ENCODE peak calls at places on chromosomes 5 and 9, in four cellular contexts. One of them, this sample, is unnamed. For H3K4me1, the result is how much of the 10 kb centered on the place peaks cover.

GRCh38 chr9:1009101-1009707 is 32.7 kb downstream of the DMRT3 start:
- DNase-seq in gastrocnemius medialis: peak
- DNase-seq in SJSA1: peak
- DNase-seq in heart left ventricle: peak
- DNase-seq in this sample: peak

GRCh38 chr9:98807070-98807810 is at the start of gene GALNT12:
- DNase-seq in gastrocnemius medialis: no peak
- DNase-seq in SJSA1: no peak
- DNase-seq in heart left ventricle: no peak
- DNase-seq in this sample: no peak

GRCh38 chr9:99748690-99749089 is 73.0 kb upstream of the NR4A3 start:
- DNase-seq in gastrocnemius medialis: no peak
- DNase-seq in SJSA1: no peak
- DNase-seq in heart left ventricle: no peak
- DNase-seq in this sample: no peak

GRCh38 chr9:6968271-6968670 is 210.5 kb downstream of the KDM4C start:
- DNase-seq in gastrocnemius medialis: no peak
- DNase-seq in SJSA1: no peak
- DNase-seq in heart left ventricle: no peak
- DNase-seq in this sample: no peak

GRCh38 chr5:9437741-9438240 is 108.1 kb downstream of the SEMA5A start:
- DNase-seq in gastrocnemius medialis: no peak
- DNase-seq in SJSA1: peak
- DNase-seq in heart left ventricle: no peak
- DNase-seq in this sample: no peak

GRCh38 chr5:1507457-1507856 is 16.3 kb downstream of the LPCAT1 start:
- DNase-seq in gastrocnemius medialis: no peak
- DNase-seq in SJSA1: no peak
- DNase-seq in heart left ventricle: no peak
- DNase-seq in this sample: peak

GRCh38 chr9:134208310-134208841 is 44.0 kb upstream of the RNU6ATAC start:
- DNase-seq in gastrocnemius medialis: peak
- DNase-seq in SJSA1: no peak
- DNase-seq in heart left ventricle: peak
- DNase-seq in this sample: peak

GRCh38 chr5:53386341-53386740 is 94.1 kb upstream of the FST start:
- DNase-seq in gastrocnemius medialis: no peak
- DNase-seq in SJSA1: no peak
- DNase-seq in heart left ventricle: no peak
- DNase-seq in this sample: no peak

GRCh38 chr5:96463106-96463505 is 30.1 kb upstream of the PCSK1 start:
- DNase-seq in gastrocnemius medialis: no peak
- DNase-seq in SJSA1: no peak
- DNase-seq in heart left ventricle: no peak
- DNase-seq in this sample: no peak

GRCh38 chr5:33628781-33629180 is 188.0 kb downstream of the TARS1 start:
- DNase-seq in gastrocnemius medialis: no peak
- DNase-seq in SJSA1: no peak
- DNase-seq in heart left ventricle: no peak
- DNase-seq in this sample: no peak

GRCh38 chr9:105911104-105911911 is 217.0 kb downstream of the TMEM38B start:
- DNase-seq in gastrocnemius medialis: no peak
- DNase-seq in SJSA1: peak
- DNase-seq in heart left ventricle: no peak
- DNase-seq in this sample: no peak

GRCh38 chr5:93578813-93579560 is 2.0 kb downstream of the NR2F1-AS1 start:
- DNase-seq in gastrocnemius medialis: no peak
- DNase-seq in SJSA1: peak
- DNase-seq in heart left ventricle: no peak
- DNase-seq in this sample: no peak
- H3K4me3 ChIP-seq in gastrocnemius medialis: peak
- H3K4me3 ChIP-seq in SJSA1: peak
- H3K4me3 ChIP-seq in heart left ventricle: peak
- H3K4me3 ChIP-seq in this sample: peak

DNA sequence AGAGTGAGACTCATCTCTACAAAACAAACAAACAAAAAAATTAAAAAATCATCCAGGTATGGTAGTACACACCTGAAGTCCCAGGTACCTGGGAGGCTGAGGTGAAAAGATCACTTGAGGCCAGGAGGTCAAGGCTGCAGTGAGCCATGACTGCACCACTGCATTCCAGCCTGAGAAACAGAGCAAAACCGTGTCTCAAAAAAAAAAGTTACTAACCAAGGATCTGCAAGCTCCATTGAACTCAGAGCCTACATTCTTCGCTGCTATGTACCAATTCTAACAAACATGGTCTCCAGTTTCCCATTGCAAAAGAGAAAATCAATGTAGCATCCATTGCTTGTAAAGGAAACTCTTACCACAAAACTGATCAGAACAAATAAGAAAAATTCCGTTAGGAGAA is 33.5 kb downstream of the MTMR12 start:
- DNase-seq in gastrocnemius medialis: no peak
- DNase-seq in SJSA1: no peak
- DNase-seq in heart left ventricle: no peak
- DNase-seq in this sample: no peak
- H3K4me1 ChIP-seq in gastrocnemius medialis: under half
- H3K4me1 ChIP-seq in SJSA1: under half
- H3K4me1 ChIP-seq in heart left ventricle: under half
- H3K4me1 ChIP-seq in this sample: half or more

DNA sequence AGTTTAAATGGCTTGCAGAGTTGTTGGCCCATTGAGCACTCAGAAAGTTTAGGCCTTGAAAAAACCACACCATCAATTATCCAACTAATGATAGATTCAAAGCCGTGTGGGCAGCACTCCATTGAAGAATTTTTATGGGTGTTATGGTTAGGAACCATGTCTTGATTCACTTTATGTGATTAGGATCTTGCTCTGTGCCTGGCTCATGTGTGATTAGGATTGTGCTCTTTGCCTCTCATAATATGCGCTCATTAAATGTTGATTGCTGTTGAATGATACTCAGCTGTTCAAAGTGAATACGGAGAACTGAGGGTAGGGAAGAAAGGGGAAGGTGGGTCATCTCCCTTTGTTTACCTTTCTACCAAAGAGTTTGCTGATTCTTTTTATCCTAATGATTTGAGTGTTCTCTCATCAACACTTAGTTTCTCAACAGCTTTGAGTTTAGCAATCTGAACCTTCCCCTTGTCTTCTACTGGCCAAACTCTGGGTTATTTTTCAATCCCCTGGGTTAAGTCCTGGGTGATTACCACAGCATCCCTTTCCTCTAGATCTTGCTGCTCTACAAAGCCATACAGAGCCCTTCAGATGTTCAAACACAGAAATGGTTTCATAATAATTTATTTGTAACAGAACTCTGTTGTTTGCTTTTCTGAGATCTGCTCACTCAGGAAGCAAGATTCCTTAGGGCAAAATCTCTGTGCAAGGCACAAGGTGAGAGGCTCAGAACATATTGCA is 668.8 kb upstream of the RGMB start:
- DNase-seq in gastrocnemius medialis: no peak
- DNase-seq in SJSA1: no peak
- DNase-seq in heart left ventricle: no peak
- DNase-seq in this sample: no peak
- H3K4me3 ChIP-seq in gastrocnemius medialis: no peak
- H3K4me3 ChIP-seq in SJSA1: no peak
- H3K4me3 ChIP-seq in heart left ventricle: no peak
- H3K4me3 ChIP-seq in this sample: no peak

GRCh38 chr5:141942185-141942857 is 15.7 kb downstream of the PCDH12 start:
- DNase-seq in gastrocnemius medialis: no peak
- DNase-seq in SJSA1: no peak
- DNase-seq in heart left ventricle: no peak
- DNase-seq in this sample: no peak
- H3K4me1 ChIP-seq in gastrocnemius medialis: under half
- H3K4me1 ChIP-seq in SJSA1: under half
- H3K4me1 ChIP-seq in heart left ventricle: under half
- H3K4me1 ChIP-seq in this sample: under half

DNA sequence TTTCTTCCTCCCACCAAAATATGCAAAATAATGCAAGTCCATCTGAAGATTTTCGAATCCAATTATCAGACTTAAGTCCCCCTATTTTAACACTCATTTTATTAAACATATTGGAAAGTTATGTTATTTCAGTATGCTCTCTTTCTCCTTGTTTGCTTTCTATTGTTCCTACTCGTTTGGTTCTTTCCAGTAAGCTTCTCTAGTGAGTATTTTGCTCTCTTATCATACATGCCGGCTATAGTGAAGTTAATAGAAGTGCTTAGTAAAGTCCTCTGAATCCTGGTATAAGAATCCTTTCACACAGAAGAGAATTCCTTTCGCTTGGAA is 496 bp downstream of the ALDH1A1 start:
- DNase-seq in gastrocnemius medialis: no peak
- DNase-seq in SJSA1: no peak
- DNase-seq in heart left ventricle: no peak
- DNase-seq in this sample: no peak
- H3K4me3 ChIP-seq in gastrocnemius medialis: peak
- H3K4me3 ChIP-seq in SJSA1: no peak
- H3K4me3 ChIP-seq in heart left ventricle: no peak
- H3K4me3 ChIP-seq in this sample: peak

GRCh38 chr5:177309351-177310191 is 2.1 kb downstream of the MXD3 start:
- DNase-seq in gastrocnemius medialis: peak
- DNase-seq in SJSA1: peak
- DNase-seq in heart left ventricle: peak
- DNase-seq in this sample: peak
- H3K4me1 ChIP-seq in gastrocnemius medialis: under half
- H3K4me1 ChIP-seq in SJSA1: under half
- H3K4me1 ChIP-seq in heart left ventricle: under half
- H3K4me1 ChIP-seq in this sample: under half

GRCh38 chr5:54528633-54529032 is 11.1 kb downstream of the SNX18 start:
- DNase-seq in gastrocnemius medialis: no peak
- DNase-seq in SJSA1: no peak
- DNase-seq in heart left ventricle: no peak
- DNase-seq in this sample: no peak
- H3K4me3 ChIP-seq in gastrocnemius medialis: no peak
- H3K4me3 ChIP-seq in SJSA1: no peak
- H3K4me3 ChIP-seq in heart left ventricle: no peak
- H3K4me3 ChIP-seq in this sample: no peak

GRCh38 chr9:129776566-129776937 is 23.7 kb upstream of the PTGES start:
- DNase-seq in gastrocnemius medialis: no peak
- DNase-seq in SJSA1: no peak
- DNase-seq in heart left ventricle: no peak
- DNase-seq in this sample: no peak

GRCh38 chr9:129779560-129780190 is 23.3 kb upstream of the TOR1B start:
- DNase-seq in gastrocnemius medialis: no peak
- DNase-seq in SJSA1: no peak
- DNase-seq in heart left ventricle: no peak
- DNase-seq in this sample: no peak

GRCh38 chr9:129777769-129778130 is 24.9 kb upstream of the PTGES start:
- DNase-seq in gastrocnemius medialis: no peak
- DNase-seq in SJSA1: no peak
- DNase-seq in heart left ventricle: no peak
- DNase-seq in this sample: no peak

GRCh38 chr9:129776938-129777768 is 24.3 kb upstream of the PTGES start:
- DNase-seq in gastrocnemius medialis: peak
- DNase-seq in SJSA1: peak
- DNase-seq in heart left ventricle: peak
- DNase-seq in this sample: peak

DNA sequence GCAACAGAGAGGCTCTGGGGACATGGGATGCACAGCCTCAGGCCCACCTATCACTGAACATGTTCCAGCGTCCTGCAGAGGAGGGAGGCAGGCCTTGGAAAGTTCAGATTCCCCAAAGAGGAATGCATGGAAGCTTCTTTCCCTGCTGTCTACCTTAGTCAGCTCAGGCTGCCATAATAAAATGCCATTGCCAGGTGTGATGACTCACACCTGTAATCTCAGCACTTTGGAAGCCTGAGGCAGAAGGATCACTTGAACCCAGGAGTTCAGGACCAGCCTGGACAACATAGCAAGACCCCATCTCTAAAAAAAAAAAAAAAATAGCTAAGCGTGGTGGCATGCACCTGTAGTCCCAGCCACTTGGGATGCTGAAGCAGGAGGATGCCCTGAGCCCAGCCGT is 24.5 kb upstream of the TOR1B start:
- DNase-seq in gastrocnemius medialis: no peak
- DNase-seq in SJSA1: no peak
- DNase-seq in heart left ventricle: no peak
- DNase-seq in this sample: no peak
- H3K4me1 ChIP-seq in gastrocnemius medialis: under half
- H3K4me1 ChIP-seq in SJSA1: under half
- H3K4me1 ChIP-seq in heart left ventricle: under half
- H3K4me1 ChIP-seq in this sample: under half

GRCh38 chr9:5326187-5326586 is 13.5 kb downstream of the RLN1 start:
- DNase-seq in gastrocnemius medialis: no peak
- DNase-seq in SJSA1: no peak
- DNase-seq in heart left ventricle: no peak
- DNase-seq in this sample: no peak

GRCh38 chr9:5321058-5321457 is 16.5 kb upstream of the RLN2 start:
- DNase-seq in gastrocnemius medialis: no peak
- DNase-seq in SJSA1: no peak
- DNase-seq in heart left ventricle: no peak
- DNase-seq in this sample: no peak

GRCh38 chr9:5326893-5327548 is 12.7 kb downstream of the RLN1 start:
- DNase-seq in gastrocnemius medialis: no peak
- DNase-seq in SJSA1: no peak
- DNase-seq in heart left ventricle: no peak
- DNase-seq in this sample: no peak
- H3K4me3 ChIP-seq in gastrocnemius medialis: no peak
- H3K4me3 ChIP-seq in SJSA1: no peak
- H3K4me3 ChIP-seq in heart left ventricle: no peak
- H3K4me3 ChIP-seq in this sample: no peak

GRCh38 chr9:14321517-14322125 is 7.7 kb upstream of the NFIB start:
- DNase-seq in gastrocnemius medialis: no peak
- DNase-seq in SJSA1: no peak
- DNase-seq in heart left ventricle: no peak
- DNase-seq in this sample: no peak
- H3K4me1 ChIP-seq in gastrocnemius medialis: half or more
- H3K4me1 ChIP-seq in SJSA1: under half
- H3K4me1 ChIP-seq in heart left ventricle: under half
- H3K4me1 ChIP-seq in this sample: under half

This sample was measured in right lobe of liver.